ENCODE peak calls at places on chromosomes 3 and 15, in four cellular contexts. D is dorsolateral prefrontal cortex, C is AG10803, N is GM12865. M is an unnamed sample.

GRCh38 chr3:137409584-137409983 is 354.5 kb upstream of the SOX14 start:
- DNase-seq in D (no peak), C (no peak), N (peak), M (no peak)

GRCh38 chr3:192275741-192276355 is 451.5 kb downstream of the FGF12 start:
- DNase-seq in D (no peak), C (no peak), N (no peak), M (no peak)

GRCh38 chr3:46976326-46977190 is at the start of gene CCDC12:
- DNase-seq in D (peak), C (peak), N (peak), M (peak)

GRCh38 chr15:97875513-97876285 is 84.8 kb upstream of the ARRDC4 start:
- DNase-seq in D (no peak), C (peak), N (no peak), M (no peak)

GRCh38 chr3:61560452-61561373 is 658 bp upstream of the PTPRG start:
- DNase-seq in D (peak), C (peak), N (peak), M (peak)

GRCh38 chr3:132660056-132660744 is at the start of gene UBA5:
- DNase-seq in D (peak), C (peak), N (peak), M (peak)

GRCh38 chr3:74268753-74269152 is 345.7 kb downstream of the CNTN3 start:
- DNase-seq in D (no peak), C (peak), N (no peak), M (no peak)

GRCh38 chr3:76352069-76352847 is 566.9 kb upstream of the ZNF717 start:
- DNase-seq in D (no peak), C (no peak), N (no peak), M (no peak)

GRCh38 chr15:70704166-70704565 is 59.2 kb downstream of the UACA start:
- DNase-seq in D (no peak), C (no peak), N (no peak), M (no peak)

GRCh38 chr15:64825081-64825430 is 391 bp downstream of the PIF1 start:
- DNase-seq in D (no peak), C (no peak), N (peak), M (peak)

GRCh38 chr3:184284696-184285095 is 8.9 kb downstream of the ECE2 start:
- DNase-seq in D (peak), C (peak), N (peak), M (peak)

GRCh38 chr15:76349301-76350070 is 12.9 kb downstream of the ISL2 start:
- DNase-seq in D (no peak), C (peak), N (no peak), M (no peak)

GRCh38 chr3:94607778-94608177 is 544.9 kb downstream of the NSUN3 start:
- DNase-seq in D (no peak), C (no peak), N (no peak), M (no peak)

GRCh38 chr15:57150066-57150865 is 226.0 kb upstream of the CGNL1 start:
- DNase-seq in D (no peak), C (no peak), N (no peak), M (no peak)

GRCh38 chr3:160904691-160905090 is 148.7 kb downstream of the PPM1L start:
- DNase-seq in D (peak), C (no peak), N (no peak), M (no peak)

GRCh38 chr15:59137566-59137965 is 32.6 kb downstream of the CCNB2 start:
- DNase-seq in D (no peak), C (no peak), N (no peak), M (no peak)

GRCh38 chr3:24405057-24405456 is 89.6 kb downstream of the THRB start:
- DNase-seq in D (no peak), C (no peak), N (no peak), M (no peak)

GRCh38 chr15:38154255-38154654 is 98.4 kb upstream of the SPRED1 start:
- DNase-seq in D (no peak), C (no peak), N (no peak), M (no peak)

GRCh38 chr3:141056716-141057115 is 5.6 kb downstream of the SPSB4 start:
- DNase-seq in D (no peak), C (no peak), N (no peak), M (no peak)

GRCh38 chr3:131474115-131474514 is 28.7 kb downstream of the MRPL3 start:
- DNase-seq in D (no peak), C (no peak), N (no peak), M (no peak)

GRCh38 chr3:39126532-39127071 is 19.1 kb downstream of the TTC21A start:
- DNase-seq in D (no peak), C (peak), N (peak), M (peak)

GRCh38 chr3:18044191-18044590 is 301.8 kb upstream of the TBC1D5 start:
- DNase-seq in D (no peak), C (no peak), N (no peak), M (no peak)

GRCh38 chr3:146268535-146269219 is 17.8 kb upstream of the PLSCR4 start:
- DNase-seq in D (no peak), C (no peak), N (no peak), M (no peak)

GRCh38 chr3:43181202-43181910 is 75.5 kb upstream of the POMGNT2 start:
- DNase-seq in D (no peak), C (no peak), N (peak), M (no peak)

GRCh38 chr15:68301300-68301699 is 23.8 kb downstream of the FEM1B start:
- DNase-seq in D (no peak), C (no peak), N (no peak), M (no peak)

GRCh38 chr3:183274609-183275008 is 21.6 kb downstream of the B3GNT5 start:
- DNase-seq in D (no peak), C (no peak), N (no peak), M (no peak)

GRCh38 chr3:160450846-160451245 is 1.3 kb upstream of the TRIM59 start:
- DNase-seq in D (no peak), C (peak), N (no peak), M (no peak)

GRCh38 chr3:46927718-46928073 is 48.8 kb downstream of the CCDC12 start:
- DNase-seq in D (no peak), C (no peak), N (no peak), M (no peak)

GRCh38 chr15:66789029-66790025 is 87.3 kb downstream of the SMAD6 start:
- DNase-seq in D (no peak), C (peak), N (peak), M (peak)

GRCh38 chr3:23601020-23601822 is 204.5 kb upstream of the UBE2E1 start:
- DNase-seq in D (no peak), C (peak), N (no peak), M (no peak)

GRCh38 chr15:59388670-59389069 is 16.0 kb upstream of the MYO1E start:
- DNase-seq in D (no peak), C (peak), N (peak), M (no peak)

GRCh38 chr3:155292133-155292532 is 1.4 kb downstream of the STRIT1 start:
- DNase-seq in D (no peak), C (peak), N (no peak), M (no peak)

GRCh38 chr3:155297100-155297499 is 3.6 kb upstream of the STRIT1 start:
- DNase-seq in D (no peak), C (no peak), N (no peak), M (no peak)

GRCh38 chr3:155296413-155296812 is 2.9 kb upstream of the STRIT1 start:
- DNase-seq in D (no peak), C (no peak), N (no peak), M (no peak)

GRCh38 chr3:155293518-155293917 is at the start of gene STRIT1:
- DNase-seq in D (no peak), C (no peak), N (no peak), M (no peak)

DNA sequence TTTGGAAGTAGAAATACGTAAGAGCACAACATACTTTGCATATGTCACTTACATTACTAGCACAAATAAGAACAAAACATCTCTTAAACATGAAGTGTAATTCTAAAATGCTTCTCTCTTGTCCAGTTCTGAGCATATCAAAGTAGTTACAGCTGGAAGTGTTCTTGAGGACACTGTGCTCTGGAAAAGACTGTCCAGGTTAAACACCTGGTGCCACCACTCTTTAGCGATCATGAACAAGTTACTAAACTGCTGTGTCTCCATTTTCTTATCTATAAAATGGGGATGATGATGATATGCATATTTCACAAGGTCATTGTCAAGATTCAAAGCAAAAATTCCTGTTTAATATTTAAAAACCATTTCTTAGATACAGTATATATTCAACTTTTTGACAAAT is 790 bp downstream of the STRIT1 start:
- DNase-seq in D (no peak), C (no peak), N (no peak), M (no peak)
- H3K4me3 ChIP-seq in D (no peak), C (no peak), N (no peak), M (no peak)

GRCh38 chr3:155335955-155336354 is 42.5 kb upstream of the STRIT1 start:
- DNase-seq in D (no peak), C (no peak), N (peak), M (no peak)
- H3K4me3 ChIP-seq in D (no peak), C (no peak), N (no peak), M (no peak)

DNA sequence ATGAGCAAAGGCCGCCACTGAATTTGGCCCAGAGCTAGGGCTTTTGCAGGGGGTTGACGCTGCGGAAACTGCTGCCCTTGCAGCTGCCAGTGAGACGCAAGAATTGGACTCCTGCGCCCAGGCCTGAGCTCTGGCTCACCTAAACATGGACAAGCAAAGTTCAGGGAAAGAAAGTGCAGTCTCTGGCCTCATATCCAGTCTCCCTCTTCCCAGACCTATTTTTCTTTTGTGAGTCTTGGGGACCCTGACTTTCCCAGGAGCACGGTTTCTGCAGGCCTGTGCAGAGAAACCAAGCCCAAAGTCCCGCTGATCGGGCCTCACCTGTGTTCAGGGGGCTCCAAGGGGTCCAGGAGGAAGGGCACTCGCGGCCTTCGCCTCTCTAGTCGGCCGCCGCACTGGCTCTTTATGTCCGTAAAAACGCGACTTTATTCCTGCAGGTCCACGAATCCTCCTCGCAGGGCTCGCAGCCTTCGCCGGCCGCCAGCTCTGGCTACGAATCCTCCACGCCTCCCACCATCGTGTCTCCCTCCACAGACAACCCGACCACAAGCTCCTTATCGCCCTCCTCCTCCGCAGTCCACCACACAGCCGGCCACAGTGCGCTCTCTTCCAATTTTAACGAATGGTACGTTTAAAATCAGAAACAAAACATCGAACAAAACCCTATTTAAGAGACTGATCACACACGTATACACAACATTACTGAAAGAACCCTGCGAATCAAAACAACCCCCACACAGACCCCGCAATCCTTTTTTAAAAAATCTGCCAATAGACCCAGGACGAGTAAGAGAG is 3.9 kb downstream of the ZIC1 start:
- DNase-seq in D (no peak), C (no peak), N (no peak), M (no peak)
- H3K4me3 ChIP-seq in D (peak), C (peak), N (peak), M (no peak)

DNA sequence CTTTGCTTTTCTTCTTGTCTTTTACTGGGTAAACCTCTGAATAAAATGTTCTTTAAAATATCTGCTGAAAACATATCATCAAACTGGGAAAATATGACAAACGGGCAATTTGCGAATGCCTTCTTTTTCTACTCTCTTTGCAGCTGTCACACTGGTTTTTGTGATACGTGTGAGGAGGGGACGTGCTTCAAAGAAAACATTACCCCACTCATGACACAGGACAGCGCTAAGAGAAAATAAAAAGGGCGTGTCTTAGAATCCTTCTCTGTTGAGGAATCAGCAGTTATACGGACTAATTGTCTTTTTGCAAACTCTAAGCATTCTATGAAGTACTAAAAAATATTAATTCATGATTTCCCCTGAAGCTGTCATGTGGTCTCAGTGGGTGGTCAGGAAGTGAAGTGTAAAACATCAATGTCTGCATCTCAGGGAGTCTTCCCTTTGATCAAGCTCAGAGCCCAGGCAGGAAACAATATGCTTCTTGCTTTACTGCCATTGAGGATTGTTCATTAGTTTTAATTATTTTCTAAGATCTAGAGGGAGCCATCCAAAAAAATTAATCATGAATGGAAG is 117.5 kb upstream of the CRBN start:
- DNase-seq in D (no peak), C (no peak), N (no peak), M (no peak)
- H3K4me3 ChIP-seq in D (no peak), C (no peak), N (no peak), M (no peak)

GRCh38 chr3:9141903-9142302 is 107.5 kb downstream of the SRGAP3 start:
- DNase-seq in D (no peak), C (peak), N (no peak), M (no peak)

GRCh38 chr3:9135930-9136525 is 113.4 kb downstream of the SRGAP3 start:
- DNase-seq in D (peak), C (no peak), N (no peak), M (no peak)

GRCh38 chr3:9139366-9139765 is 110.1 kb downstream of the SRGAP3 start:
- DNase-seq in D (no peak), C (no peak), N (no peak), M (no peak)

GRCh38 chr3:9135526-9135925 is 113.9 kb downstream of the SRGAP3 start:
- DNase-seq in D (no peak), C (no peak), N (no peak), M (no peak)

GRCh38 chr3:9136746-9137434 is 112.6 kb downstream of the SRGAP3 start:
- DNase-seq in D (no peak), C (no peak), N (no peak), M (no peak)
- H3K4me3 ChIP-seq in D (peak), C (no peak), N (no peak), M (no peak)

DNA sequence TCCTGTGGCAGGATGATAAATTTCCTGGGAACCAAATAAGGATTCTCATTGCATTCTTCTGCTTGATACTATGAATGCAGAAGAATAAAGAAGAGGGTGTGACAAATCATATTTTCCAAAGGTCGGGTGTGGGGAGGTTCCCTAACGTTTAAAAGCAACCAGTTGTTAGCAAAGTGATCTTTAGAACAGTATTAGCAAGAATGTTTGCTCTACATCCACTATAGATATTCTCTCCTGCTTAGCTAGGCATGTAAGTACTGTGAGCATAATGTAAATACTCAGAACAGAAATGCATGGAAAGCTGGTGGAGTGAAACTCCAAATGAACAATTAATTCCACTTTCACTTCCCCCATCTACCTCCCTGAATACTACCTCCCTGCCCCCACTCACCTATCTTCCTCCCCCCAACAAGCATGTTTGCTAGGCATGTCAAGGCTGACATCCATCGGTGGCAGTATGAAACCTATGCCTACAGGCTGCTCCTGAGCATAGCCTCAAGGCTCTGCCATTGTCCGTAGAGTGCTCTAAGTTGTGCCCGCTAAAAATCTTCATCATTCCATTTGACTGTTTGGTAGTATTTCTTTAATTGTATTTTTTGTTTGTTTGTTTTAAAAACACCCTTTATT is 329.7 kb downstream of the TIGIT start:
- DNase-seq in D (no peak), C (peak), N (peak), M (no peak)
- H3K4me3 ChIP-seq in D (peak), C (peak), N (no peak), M (no peak)

DNA sequence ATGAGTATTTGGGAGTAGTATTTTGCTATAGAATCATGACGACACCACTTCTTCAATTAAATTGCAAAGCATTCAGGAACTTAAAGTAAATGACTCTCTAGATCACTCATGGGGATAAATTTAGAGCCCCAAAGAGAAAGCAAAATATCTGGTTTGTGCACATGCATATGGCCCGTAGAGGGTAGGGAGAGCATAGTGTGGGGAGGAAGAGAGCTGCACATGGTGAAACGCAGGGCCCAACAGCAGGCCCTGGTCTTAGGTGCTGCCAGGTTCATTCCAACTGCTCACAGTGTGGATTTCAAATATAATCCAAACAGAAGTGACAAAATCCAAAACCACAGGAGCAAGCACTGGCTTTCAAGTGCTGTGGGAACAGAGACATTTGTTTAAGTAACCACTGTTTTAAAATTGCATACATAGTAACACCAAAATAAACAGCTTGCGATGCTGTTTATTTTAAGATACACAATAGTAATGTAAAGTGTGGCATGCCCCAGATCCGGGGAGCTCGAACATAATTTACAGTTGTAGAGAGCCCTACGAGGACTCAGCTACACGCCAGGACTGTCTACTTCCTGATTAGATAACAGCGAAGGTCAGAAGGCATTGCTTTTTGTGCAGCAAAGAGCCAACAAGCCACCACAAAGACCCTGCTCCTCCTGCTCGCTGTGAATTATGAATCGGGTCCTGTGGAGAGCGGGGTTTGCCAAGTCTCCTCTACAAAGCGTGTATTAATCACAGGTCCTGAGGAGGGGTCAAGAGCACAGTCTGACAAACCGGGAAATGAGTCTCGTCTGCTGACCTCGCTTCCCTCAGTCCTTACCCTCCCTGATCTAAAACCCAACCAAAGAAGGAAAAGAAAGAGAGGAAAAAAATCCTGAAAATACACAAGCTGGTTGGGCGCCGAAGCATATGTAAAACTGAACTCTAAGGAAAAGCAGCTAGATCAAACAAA is 80.6 kb downstream of the MEIS2 start:
- DNase-seq in D (no peak), C (peak), N (peak), M (no peak)
- H3K4me3 ChIP-seq in D (no peak), C (no peak), N (no peak), M (no peak)

GRCh38 chr15:29675791-29676301 is 146.4 kb downstream of the TJP1 start:
- DNase-seq in D (peak), C (no peak), N (peak), M (peak)
- H3K4me3 ChIP-seq in D (peak), C (no peak), N (no peak), M (no peak)

DNA sequence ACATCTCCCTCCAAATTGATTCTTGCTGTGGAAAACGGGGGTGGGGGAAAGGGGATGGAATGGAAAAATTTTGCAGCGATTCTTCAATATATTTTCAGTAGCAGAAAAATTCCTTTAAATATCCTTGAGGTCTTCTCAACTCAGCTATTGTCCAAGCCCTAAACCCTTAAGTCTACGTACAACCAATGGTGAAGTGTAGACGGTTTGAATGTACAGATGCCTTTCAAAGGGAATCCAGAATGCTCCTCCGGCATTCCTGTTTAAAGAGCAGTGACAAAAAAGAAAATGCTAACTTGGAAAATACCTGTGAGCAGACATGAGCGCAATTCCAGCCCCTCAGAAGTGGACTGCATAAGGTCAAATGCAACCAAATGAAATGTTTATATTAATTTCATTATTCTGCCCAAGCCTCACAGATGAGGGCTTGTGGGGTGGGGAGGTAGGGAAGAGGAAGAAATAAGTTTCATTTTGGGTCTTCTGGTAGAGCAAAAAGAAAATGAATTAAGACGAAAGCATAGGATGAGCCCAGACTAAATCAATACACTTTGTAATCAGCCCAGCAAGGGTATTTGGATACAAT is 2.8 kb downstream of the FOXP1 start:
- DNase-seq in D (no peak), C (no peak), N (no peak), M (peak)
- H3K4me3 ChIP-seq in D (peak), C (peak), N (no peak), M (peak)

M was measured in OCI-LY7.